ENCODE peak calls at places on chromosome X, in eight cellular contexts. I is HCT116, B is tibial nerve, G is body of pancreas, A is stomach, Q is K562, O is prostate gland, H is breast epithelium. J is an unnamed sample.

GRCh38 chrX:10157545-10157944 is 770 bp downstream of the CLCN4 start:
- DNase-seq in Q (no peak), I (no peak), B (no peak), O (no peak), G (no peak), H (no peak), A (no peak), J (no peak)

GRCh38 chrX:78029663-78030062 is 60.2 kb upstream of the PGAM4 start:
- DNase-seq in O (peak), Q (peak), A (no peak), B (peak), G (peak), I (no peak), H (no peak), J (peak)

GRCh38 chrX:18873189-18873791 is 110.6 kb downstream of the PHKA2 start:
- DNase-seq in G (no peak), H (no peak), O (no peak), Q (no peak), A (no peak), B (no peak), I (peak), J (peak)

GRCh38 chrX:40434947-40435346 is 145.8 kb upstream of the ATP6AP2 start:
- DNase-seq in O (peak), H (no peak), G (peak), Q (peak), I (no peak), B (peak), A (no peak), J (no peak)

GRCh38 chrX:48715066-48715465 is 18.5 kb downstream of the SUV39H1 start:
- DNase-seq in B (no peak), Q (no peak), I (no peak), H (no peak), A (no peak), O (no peak), G (no peak), J (no peak)

GRCh38 chrX:9665113-9665512 is 100.5 kb downstream of the GPR143 start:
- DNase-seq in B (no peak), A (no peak), G (no peak), H (no peak), Q (no peak), I (no peak), O (no peak), J (no peak)

GRCh38 chrX:103362504-103362903 is 6.2 kb downstream of the TCEAL9 start:
- DNase-seq in A (no peak), Q (no peak), B (no peak), G (no peak), H (no peak), I (no peak), O (no peak), J (no peak)

GRCh38 chrX:52983526-52983925 is 25.2 kb upstream of the FAM156A start:
- DNase-seq in G (no peak), O (no peak), I (no peak), H (no peak), B (no peak), Q (no peak), A (no peak), J (no peak)

GRCh38 chrX:21711848-21712197 is 46.1 kb downstream of the SMPX start:
- DNase-seq in I (no peak), G (no peak), Q (no peak), B (no peak), O (no peak), H (no peak), A (no peak), J (no peak)

GRCh38 chrX:64437665-64438064 is 42.4 kb upstream of the MTMR8 start:
- DNase-seq in H (no peak), Q (no peak), B (no peak), A (no peak), G (no peak), I (no peak), O (no peak), J (no peak)

GRCh38 chrX:84956304-84956703 is 47.4 kb upstream of the APOOL start:
- DNase-seq in H (no peak), Q (no peak), G (no peak), B (no peak), I (no peak), A (no peak), O (no peak), J (no peak)

GRCh38 chrX:48472851-48473717 is 2.9 kb upstream of the FTSJ1 start:
- DNase-seq in B (no peak), Q (no peak), H (no peak), A (no peak), O (no peak), I (no peak), G (peak), J (no peak)

GRCh38 chrX:132023896-132024386 is 839 bp downstream of the STK26 start:
- DNase-seq in O (peak), I (no peak), H (no peak), B (no peak), A (no peak), G (no peak), Q (peak), J (peak)
- TF ChIP-seq POLR2A in O (no peak), I (no peak), H (no peak), B (no peak), A (no peak), G (no peak), Q (no peak), J (no peak)

GRCh38 chrX:155022587-155022986 is at the start of gene F8:
- DNase-seq in B (no peak), I (no peak), A (no peak), Q (peak), H (no peak), G (no peak), O (no peak), J (no peak)
- TF ChIP-seq POLR2A in B (no peak), I (no peak), A (no peak), Q (no peak), H (no peak), G (no peak), O (no peak), J (no peak)

GRCh38 chrX:130902446-130902782 is 595 bp downstream of the ENOX2 start:
- DNase-seq in Q (no peak), A (no peak), B (no peak), I (no peak), O (no peak), H (no peak), G (no peak), J (no peak)

GRCh38 chrX:130906776-130907175 is 3.8 kb upstream of the ENOX2 start:
- DNase-seq in Q (no peak), O (no peak), H (no peak), G (no peak), A (no peak), I (no peak), B (no peak), J (no peak)

DNA sequence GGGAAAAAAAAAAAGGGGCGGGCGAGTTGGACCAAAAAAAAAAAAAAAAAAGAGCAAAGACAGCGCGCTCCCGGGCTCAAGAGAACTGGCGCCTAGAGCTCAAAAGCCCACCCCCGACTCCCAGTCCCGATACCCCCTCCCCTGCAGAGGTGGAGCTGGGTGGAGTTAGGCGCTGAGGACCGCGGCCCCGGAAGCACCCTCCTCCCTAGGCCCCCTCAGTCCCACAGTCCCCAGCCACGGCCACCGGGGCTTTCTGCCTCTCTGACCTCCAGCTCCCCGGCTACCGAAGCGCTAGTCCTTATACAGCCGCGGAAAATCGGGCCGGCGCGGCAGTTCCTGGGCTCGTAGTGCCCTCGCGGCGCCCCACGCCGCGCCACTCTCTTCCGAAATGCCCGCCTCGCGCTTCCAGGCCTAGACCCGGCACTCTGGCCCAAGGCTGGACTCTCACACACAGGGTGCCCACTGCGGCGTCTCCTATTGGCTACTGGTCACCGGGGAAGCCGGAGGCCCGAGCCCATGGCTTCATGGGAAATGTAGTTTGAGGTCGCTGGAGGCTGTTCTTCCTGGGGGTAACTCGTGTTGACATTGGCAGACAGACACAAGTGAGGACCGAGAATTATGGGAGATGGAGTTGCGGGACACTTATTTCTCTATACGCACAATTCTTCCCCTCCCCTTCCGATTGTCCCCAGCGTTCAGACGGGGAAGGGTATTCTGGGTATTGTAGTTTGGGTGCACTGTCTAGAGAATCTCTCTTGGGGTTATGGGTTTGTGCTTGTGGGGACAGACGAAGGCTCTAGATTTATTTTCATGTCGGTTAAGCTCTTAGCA is at the start of gene ENOX2:
- DNase-seq in B (peak), A (peak), H (peak), I (peak), Q (peak), G (peak), O (peak), J (peak)
- TF ChIP-seq POLR2A in B (peak), A (no peak), H (peak), I (peak), Q (peak), G (peak), O (peak), J (no peak)

GRCh38 chrX:13085533-13085932 is 41.1 kb upstream of the FAM9C start:
- DNase-seq in G (no peak), O (no peak), Q (no peak), B (no peak), H (no peak), I (no peak), A (no peak), J (no peak)

GRCh38 chrX:13086076-13086475 is 41.7 kb upstream of the FAM9C start:
- DNase-seq in H (no peak), A (no peak), B (no peak), G (no peak), O (no peak), Q (no peak), I (no peak), J (no peak)

GRCh38 chrX:13084611-13085010 is 40.2 kb upstream of the FAM9C start:
- DNase-seq in H (no peak), A (no peak), Q (no peak), B (no peak), O (no peak), I (no peak), G (no peak), J (no peak)

GRCh38 chrX:13088155-13088485 is 43.7 kb upstream of the FAM9C start:
- DNase-seq in G (no peak), H (no peak), B (no peak), I (no peak), O (no peak), A (no peak), Q (no peak), J (no peak)

DNA sequence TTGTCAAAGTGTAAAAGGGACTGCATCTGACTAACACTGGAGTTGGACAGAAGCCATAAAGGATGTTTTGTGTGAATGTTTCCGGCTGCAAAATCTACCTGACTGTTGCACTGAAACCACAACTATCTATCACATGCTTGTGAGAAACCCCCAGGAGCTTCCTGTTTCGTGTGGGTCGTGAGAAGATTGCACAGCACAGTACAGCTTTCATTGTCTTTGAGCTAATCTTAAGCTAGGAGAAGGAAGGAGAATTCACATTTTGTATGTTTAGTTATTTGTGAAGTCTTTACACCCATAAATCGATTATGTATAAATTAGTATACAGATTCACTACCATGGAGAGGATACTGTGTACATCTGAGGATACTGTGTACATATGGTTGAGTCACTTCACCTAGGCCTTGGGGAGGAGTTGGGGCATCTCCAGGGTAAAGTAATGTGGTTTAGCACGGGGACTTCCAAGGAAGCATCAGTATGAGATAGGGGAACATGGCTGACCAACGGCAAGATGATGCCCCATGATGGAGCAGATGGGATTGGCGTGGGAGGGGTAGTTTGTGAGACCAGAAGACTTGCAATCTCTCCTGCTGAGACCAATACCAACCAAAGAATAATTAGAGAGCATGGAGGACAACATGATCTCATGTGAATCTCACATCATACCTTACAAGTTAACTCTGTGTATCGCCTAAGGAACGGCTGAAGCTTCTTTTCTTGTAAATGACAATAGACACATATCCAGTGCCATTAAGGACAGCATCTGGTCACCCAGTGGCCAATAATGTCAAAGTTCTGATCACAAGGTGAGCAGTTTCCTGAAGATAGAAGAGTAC is 43.1 kb upstream of the FAM9C start:
- DNase-seq in I (no peak), O (no peak), Q (no peak), B (no peak), G (no peak), A (no peak), H (no peak), J (no peak)
- TF ChIP-seq POLR2A in I (no peak), O (no peak), Q (no peak), B (no peak), G (no peak), A (no peak), H (no peak), J (no peak)

DNA sequence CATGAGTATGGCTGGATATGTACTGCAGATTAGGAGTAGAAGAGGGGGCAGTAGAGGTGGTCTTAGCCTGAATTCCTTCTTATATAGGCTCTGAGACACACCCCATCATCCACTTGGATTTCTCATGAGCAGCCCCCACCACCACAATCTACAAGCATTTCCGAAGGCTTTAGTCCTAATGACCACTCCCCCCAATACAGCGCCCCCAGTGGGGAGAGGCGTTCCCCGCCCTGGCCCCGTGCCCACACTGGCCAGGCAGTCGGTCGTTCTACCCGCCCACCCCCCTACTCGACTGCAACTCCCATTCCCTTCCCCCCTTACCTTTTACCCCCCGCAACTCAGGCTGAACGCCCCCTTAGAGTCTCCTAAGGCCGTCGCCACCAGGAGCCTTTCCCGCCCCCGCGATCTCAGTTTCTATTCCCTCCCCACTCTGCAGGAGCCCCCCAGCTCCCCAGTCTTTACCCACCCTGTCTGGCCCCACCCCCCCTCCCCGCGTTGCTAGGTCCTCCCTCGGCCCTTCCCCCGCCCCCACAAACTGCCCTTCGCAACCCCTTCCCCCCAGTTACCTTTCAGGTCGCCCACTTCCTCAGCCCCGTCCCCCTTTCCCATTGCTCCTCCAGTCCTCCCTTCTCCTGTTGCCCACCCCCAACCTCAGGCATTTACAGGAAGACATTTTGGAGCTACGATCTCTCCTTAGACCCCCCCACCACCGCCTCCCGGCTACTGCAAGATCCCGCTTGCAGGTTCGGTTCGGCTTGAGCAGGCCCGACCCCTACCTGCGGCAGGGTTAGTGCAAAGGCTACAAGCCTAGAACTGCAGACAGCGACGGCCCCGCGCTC is 468 bp downstream of the ZMYM3 start:
- DNase-seq in I (no peak), Q (peak), H (no peak), O (peak), G (peak), A (peak), B (peak), J (peak)
- TF ChIP-seq POLR2A in I (no peak), Q (peak), H (no peak), O (no peak), G (no peak), A (no peak), B (no peak), J (no peak)

GRCh38 chrX:20252392-20253231 is 14.1 kb downstream of the RPS6KA3 start:
- DNase-seq in O (peak), I (peak), B (peak), G (peak), A (peak), Q (peak), H (no peak), J (no peak)
- TF ChIP-seq POLR2A in O (no peak), I (no peak), B (no peak), G (no peak), A (no peak), Q (peak), H (no peak), J (no peak)

GRCh38 chrX:129981752-129982299 is 609 bp upstream of the BCORL1 start:
- DNase-seq in A (no peak), I (no peak), G (no peak), B (no peak), Q (peak), H (no peak), O (no peak), J (no peak)

GRCh38 chrX:129980043-129980442 is 2.4 kb upstream of the BCORL1 start:
- DNase-seq in I (no peak), Q (no peak), B (peak), A (peak), H (no peak), O (no peak), G (peak), J (no peak)

GRCh38 chrX:129981207-129981553 is 1.3 kb upstream of the BCORL1 start:
- DNase-seq in A (no peak), G (no peak), H (no peak), B (peak), O (no peak), Q (no peak), I (no peak), J (no peak)

GRCh38 chrX:129979207-129979920 is 3.1 kb upstream of the BCORL1 start:
- DNase-seq in H (no peak), I (no peak), A (no peak), B (no peak), G (no peak), Q (no peak), O (no peak), J (no peak)

GRCh38 chrX:129980540-129981206 is 1.8 kb upstream of the BCORL1 start:
- DNase-seq in B (peak), H (no peak), O (no peak), Q (no peak), I (no peak), A (peak), G (peak), J (peak)
- TF ChIP-seq POLR2A in B (no peak), H (no peak), O (peak), Q (no peak), I (no peak), A (no peak), G (peak), J (peak)